ENCODE peak calls at places on chromosomes 1 and 21, in six cellular contexts. J is DND-41; M is endothelial cell of umbilical vein; S is aorta; C is AG04450; I is CD4-positive, CD25-positive, alpha-beta regulatory T cell. L is an unnamed sample.
A peak's percentile ranks its signal among the peaks of the same experiment; 100 is the strongest.

GRCh38 chr1:33312413-33312749 is 8.5 kb downstream of the A3GALT2 start:
- DNase-seq in J (no peak), M (no peak), S (peak; percentile 65), C (no peak), I (no peak), L (no peak)

GRCh38 chr1:198387587-198387986 is 152.9 kb downstream of the ATP6V1G3 start:
- DNase-seq in J (no peak), M (no peak), S (no peak), C (peak; percentile 16), I (no peak), L (no peak)

GRCh38 chr21:41899431-41900202 is 20.5 kb upstream of the PRDM15 start:
- DNase-seq in J (peak; percentile 89), M (no peak), S (no peak), C (no peak), I (peak; percentile 80), L (no peak)

GRCh38 chr1:17466359-17466758 is 26.9 kb upstream of the RCC2 start:
- DNase-seq in J (no peak), M (no peak), S (no peak), C (no peak), I (no peak), L (no peak)

GRCh38 chr1:216614011-216614934 is 109.0 kb downstream of the ESRRG start:
- DNase-seq in J (no peak), M (no peak), S (no peak), C (no peak), I (no peak), L (no peak)

GRCh38 chr1:39213511-39214002 is 9.1 kb downstream of the MACF1 start:
- DNase-seq in J (no peak), M (peak; percentile 41), S (no peak), C (no peak), I (no peak), L (no peak)

GRCh38 chr1:17919525-17920439 is 164.6 kb downstream of the ACTL8 start:
- DNase-seq in J (peak; percentile 49), M (no peak), S (no peak), C (peak; percentile 18), I (peak; percentile 2), L (no peak)

GRCh38 chr1:88655685-88656299 is 28.3 kb upstream of the PKN2 start:
- DNase-seq in J (no peak), M (peak; percentile 56), S (no peak), C (no peak), I (peak; percentile 65), L (peak; percentile 18)

GRCh38 chr1:180842890-180843289 is 69.8 kb upstream of the KIAA1614 start:
- DNase-seq in J (no peak), M (no peak), S (no peak), C (no peak), I (no peak), L (no peak)

GRCh38 chr1:220007438-220007837 is 38.9 kb downstream of the EPRS1 start:
- DNase-seq in J (no peak), M (no peak), S (no peak), C (no peak), I (no peak), L (no peak)

GRCh38 chr1:97849350-97850339 is 71.2 kb downstream of the DPYD start:
- DNase-seq in J (no peak), M (peak; percentile 93), S (no peak), C (peak; percentile 43), I (peak; percentile 19), L (peak; percentile 38)

GRCh38 chr1:205024679-205025078 is 18.3 kb upstream of the CNTN2 start:
- DNase-seq in J (no peak), M (no peak), S (no peak), C (no peak), I (no peak), L (no peak)

GRCh38 chr1:205226868-205227583 is 720 bp upstream of the TMCC2 start:
- DNase-seq in J (no peak), M (peak; percentile 37), S (no peak), C (no peak), I (no peak), L (no peak)

DNA sequence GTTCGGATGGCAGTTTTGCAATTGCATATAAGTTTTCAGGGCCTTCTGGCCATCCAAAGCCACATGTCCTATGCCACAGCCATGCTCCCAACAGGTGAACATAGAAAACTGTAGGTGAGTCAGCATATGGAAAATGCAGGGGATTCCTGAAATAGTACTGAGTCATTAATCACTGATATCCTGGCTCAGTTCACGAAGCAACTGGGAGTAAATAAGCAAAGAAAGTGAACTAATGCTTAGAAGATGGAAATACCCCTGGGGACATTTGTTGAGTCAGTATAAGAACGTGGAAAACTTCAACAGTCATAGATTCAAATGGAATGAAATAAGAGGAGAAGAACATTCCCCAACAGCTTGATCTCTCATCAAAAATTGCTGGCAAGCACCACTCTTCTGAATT is 148.9 kb upstream of the RUNX1 start:
- DNase-seq in J (no peak), M (peak; percentile 69), S (no peak), C (peak; percentile 70), I (no peak), L (peak; percentile 47)
- H3K27ac ChIP-seq in J (no peak overlapping the region), M (no peak overlapping the region), S (no peak overlapping the region), C (peak overlapping the region; percentile 49), I (no peak overlapping the region), L (peak overlapping the region; percentile 44)

GRCh38 chr21:39209334-39209688 is 26.1 kb upstream of the PSMG1 start:
- DNase-seq in J (no peak), M (no peak), S (no peak), C (no peak), I (no peak), L (no peak)
- H3K27ac ChIP-seq in J (no peak overlapping the region), M (no peak overlapping the region), S (no peak overlapping the region), C (no peak overlapping the region), I (no peak overlapping the region), L (no peak overlapping the region)

GRCh38 chr1:43285269-43285986 is at the start of gene C1orf210:
- DNase-seq in J (no peak), M (no peak), S (peak; percentile 76), C (no peak), I (no peak), L (no peak)
- H3K27ac ChIP-seq in J (no peak within 1 kb of the TSS), M (no peak within 1 kb of the TSS), S (no peak within 1 kb of the TSS), C (no peak within 1 kb of the TSS), I (no peak within 1 kb of the TSS), L (no peak within 1 kb of the TSS)

GRCh38 chr1:56992318-56993136 is 26.7 kb upstream of the C8B start:
- DNase-seq in J (no peak), M (no peak), S (no peak), C (no peak), I (no peak), L (no peak)
- H3K27ac ChIP-seq in J (no peak overlapping the region), M (no peak overlapping the region), S (no peak overlapping the region), C (no peak overlapping the region), I (no peak overlapping the region), L (no peak overlapping the region)

GRCh38 chr1:8419861-8420260 is 101.9 kb downstream of the SLC45A1 start:
- DNase-seq in J (no peak), M (no peak), S (no peak), C (no peak), I (no peak), L (no peak)

GRCh38 chr1:8418301-8418700 is 100.4 kb downstream of the SLC45A1 start:
- DNase-seq in J (no peak), M (no peak), S (no peak), C (no peak), I (no peak), L (no peak)

GRCh38 chr1:8420318-8420717 is 102.4 kb downstream of the SLC45A1 start:
- DNase-seq in J (no peak), M (no peak), S (no peak), C (no peak), I (no peak), L (no peak)

GRCh38 chr1:8417625-8418024 is 99.7 kb downstream of the SLC45A1 start:
- DNase-seq in J (no peak), M (no peak), S (no peak), C (no peak), I (no peak), L (no peak)

DNA sequence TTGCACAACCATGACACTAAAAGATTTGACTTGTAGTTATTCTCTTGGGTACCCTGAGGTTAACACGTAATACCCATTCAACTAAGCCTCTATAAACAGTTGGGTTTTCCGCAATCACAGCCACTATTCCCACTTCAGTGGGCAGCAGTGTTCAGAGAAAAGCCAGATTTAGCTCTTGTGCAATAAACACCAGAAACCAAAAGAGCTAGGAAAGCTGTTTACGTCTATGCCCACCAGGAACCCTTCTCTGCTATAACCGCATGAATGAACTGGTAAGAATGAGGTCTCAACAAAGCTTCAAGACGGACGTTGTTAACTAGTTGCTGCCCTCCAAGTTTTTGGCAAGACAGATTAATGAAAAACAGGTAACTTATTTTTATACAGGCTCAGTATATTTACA is 101.3 kb downstream of the SLC45A1 start:
- DNase-seq in J (no peak), M (no peak), S (no peak), C (no peak), I (no peak), L (no peak)
- H3K27ac ChIP-seq in J (no peak overlapping the region), M (no peak overlapping the region), S (peak overlapping the region; percentile 29), C (no peak overlapping the region), I (no peak overlapping the region), L (peak overlapping the region; percentile 99)

GRCh38 chr1:60427701-60428100 is 354.1 kb upstream of the C1orf87 start:
- DNase-seq in J (no peak), M (no peak), S (no peak), C (no peak), I (no peak), L (no peak)
- H3K27ac ChIP-seq in J (no peak overlapping the region), M (no peak overlapping the region), S (no peak overlapping the region), C (no peak overlapping the region), I (no peak overlapping the region), L (no peak overlapping the region)

L was measured in Panc1.